ENCODE peak calls at places on chromosomes 13 and 19, in five cellular contexts. X is Ammon's horn; D is activated gamma-delta T cell treated with anti-CD3 and anti-CD28 coated beads, Interleukin-2, amount 50 U/mL, for 16 hours; O is left cardiac atrium; S is AG04450. E is an unnamed sample.

GRCh38 chr13:85567909-85568308 is 231.3 kb downstream of the SLITRK6 start:
- DNase-seq in S (no peak), X (no peak), O (no peak), D (no peak), E (no peak)

GRCh38 chr13:91045351-91046034 is 302.0 kb upstream of the MIR17HG start:
- DNase-seq in S (no peak), O (no peak), D (no peak), X (peak), E (no peak)

GRCh38 chr13:42551611-42552010 is 22.3 kb upstream of the TNFSF11 start:
- DNase-seq in O (no peak), X (no peak), S (no peak), D (no peak), E (no peak)

GRCh38 chr19:13846533-13847032 is 30.4 kb upstream of the NANOS3 start:
- DNase-seq in D (peak), O (peak), X (peak), S (no peak), E (peak)

GRCh38 chr19:18292460-18292809 is 11.0 kb upstream of the JUND start:
- DNase-seq in S (no peak), X (no peak), D (peak), O (no peak), E (no peak)

GRCh38 chr19:33997690-33998089 is 174.6 kb upstream of the LSM14A start:
- DNase-seq in S (no peak), X (no peak), O (no peak), D (no peak), E (no peak)

GRCh38 chr13:74132152-74132767 is 1.9 kb downstream of the KLF12 start:
- DNase-seq in S (no peak), D (peak), X (peak), O (no peak), E (no peak)

GRCh38 chr13:111489301-111489700 is 168.9 kb downstream of the TEX29 start:
- DNase-seq in O (no peak), D (no peak), S (no peak), X (no peak), E (no peak)

GRCh38 chr19:29663861-29664752 is 1.2 kb upstream of the PLEKHF1 start:
- DNase-seq in O (no peak), X (no peak), S (no peak), D (no peak), E (no peak)

GRCh38 chr13:112740502-112741131 is 50.8 kb downstream of the ATP11A start:
- DNase-seq in S (peak), O (peak), X (no peak), D (no peak), E (no peak)

GRCh38 chr13:49938274-49938673 is 2.1 kb upstream of the SPRYD7 start:
- DNase-seq in O (no peak), S (no peak), D (no peak), X (no peak), E (no peak)

GRCh38 chr13:46914341-46914740 is 17.5 kb upstream of the HTR2A start:
- DNase-seq in S (no peak), D (no peak), X (no peak), O (no peak), E (no peak)

GRCh38 chr19:17357724-17358123 is 19.4 kb downstream of the PLVAP start:
- DNase-seq in X (no peak), D (no peak), S (no peak), O (no peak), E (no peak)

GRCh38 chr13:39410089-39410901 is 192.7 kb downstream of the LHFPL6 start:
- DNase-seq in O (no peak), D (no peak), X (no peak), S (no peak), E (no peak)

GRCh38 chr19:45955905-45956608 is 17.6 kb downstream of the NOVA2 start:
- DNase-seq in O (peak), X (peak), S (no peak), D (no peak), E (no peak)

GRCh38 chr19:3269972-3270667 is 45.7 kb downstream of the CELF5 start:
- DNase-seq in X (no peak), O (no peak), D (no peak), S (no peak), E (no peak)

GRCh38 chr19:58054792-58055482 is 4.1 kb upstream of the ZNF135 start:
- DNase-seq in O (peak), X (peak), D (no peak), S (no peak), E (no peak)

GRCh38 chr13:60148918-60149317 is 14.8 kb downstream of the DIAPH3 start:
- DNase-seq in X (no peak), O (no peak), D (no peak), S (no peak), E (no peak)

GRCh38 chr19:7191946-7192691 is 102.1 kb downstream of the INSR start:
- DNase-seq in S (no peak), O (no peak), X (no peak), D (peak), E (peak)

GRCh38 chr19:19139876-19140229 is 1.6 kb upstream of the TMEM161A start:
- DNase-seq in O (no peak), S (no peak), X (no peak), D (no peak), E (no peak)

GRCh38 chr13:33345842-33346241 is 60.3 kb upstream of the STARD13 start:
- DNase-seq in X (no peak), D (no peak), O (no peak), S (no peak), E (no peak)

GRCh38 chr19:53525922-53526321 is 12.0 kb upstream of the ZNF331 start:
- DNase-seq in S (no peak), O (no peak), X (no peak), D (no peak), E (no peak)

GRCh38 chr13:66222926-66223325 is 1007.2 kb downstream of the PCDH9 start:
- DNase-seq in S (no peak), O (no peak), D (no peak), X (no peak), E (no peak)

GRCh38 chr19:10829967-10830366 is 6.0 kb downstream of the TMED1 start:
- DNase-seq in D (no peak), S (no peak), X (no peak), O (no peak), E (no peak)

GRCh38 chr19:50332264-50333038 is 3.3 kb upstream of the KCNC3 start:
- DNase-seq in D (no peak), O (no peak), X (no peak), S (no peak), E (peak)

GRCh38 chr19:11446652-11447301 is 11.3 kb downstream of the PRKCSH start:
- DNase-seq in X (peak), S (no peak), O (peak), D (no peak), E (no peak)

GRCh38 chr19:43798546-43799409 is 3.5 kb downstream of the LYPD5 start:
- DNase-seq in S (no peak), X (peak), O (peak), D (peak), E (no peak)

GRCh38 chr13:24923305-24923640 is 159.3 kb downstream of the RNF17 start:
- DNase-seq in S (peak), D (no peak), O (no peak), X (peak), E (no peak)

GRCh38 chr13:42068886-42069285 is 20.4 kb downstream of the DGKH start:
- DNase-seq in S (no peak), O (no peak), D (no peak), X (peak), E (no peak)

GRCh38 chr13:111033172-111034133 is 81.7 kb upstream of the ARHGEF7 start:
- DNase-seq in O (no peak), D (no peak), S (no peak), X (no peak), E (no peak)

GRCh38 chr19:52138614-52139290 is 986 bp downstream of the ZNF616 start:
- DNase-seq in S (no peak), O (peak), X (peak), D (no peak), E (no peak)

E was measured in natural killer cell treated with Interleukin-12 subunit alpha and Interleukin-12 subunit beta and Interleukin-15 and Interleukin-18, amount 100 ng/mL, for 72 hours.